ENCODE peak calls at places on chromosomes 12 and 14, in eight cellular contexts. W is AG09309; L is endothelial cell of umbilical vein; D is CD8-positive, alpha-beta T cell; R is A673; P is neural progenitor cell; O is left lung; I is lower lobe of right lung. E is an unnamed sample.
A peak's percentile ranks its signal among the peaks of the same experiment; 100 is the strongest.

GRCh38 chr14:64632056-64632455 is 72.2 kb upstream of the PLEKHG3 start:
- DNase-seq in D (no peak), I (no peak), R (no peak), L (no peak), O (no peak), P (no peak), W (no peak), E (no peak)

GRCh38 chr12:112122823-112123690 is 2.3 kb upstream of the TRAFD1 start:
- DNase-seq in P (no peak), R (peak; percentile 59), O (no peak), W (no peak), I (no peak), L (no peak), D (no peak), E (no peak)

GRCh38 chr12:54304187-54304810 is 3.5 kb upstream of the NFE2 start:
- DNase-seq in O (peak; percentile 93), L (no peak), W (peak; percentile 21), D (no peak), P (no peak), R (no peak), I (peak; percentile 94), E (no peak)

GRCh38 chr12:34603382-34604035 is 581.2 kb downstream of the ALG10 start:
- DNase-seq in L (no peak), I (no peak), P (no peak), W (no peak), D (no peak), R (no peak), O (no peak), E (no peak)

GRCh38 chr12:128903231-128903630 is 50.0 kb downstream of the GLT1D1 start:
- DNase-seq in W (no peak), P (peak; percentile 29), D (no peak), I (no peak), R (no peak), L (no peak), O (no peak), E (no peak)

GRCh38 chr14:65791551-65791981 is 379.0 kb downstream of the FUT8 start:
- DNase-seq in L (peak; percentile 34), R (peak; percentile 52), D (no peak), O (no peak), P (no peak), W (no peak), I (no peak), E (no peak)

GRCh38 chr12:71397433-71397954 is 42.1 kb upstream of the LGR5 start:
- DNase-seq in R (peak; percentile 69), P (no peak), O (no peak), D (no peak), I (no peak), W (peak; percentile 59), L (no peak), E (no peak)

GRCh38 chr12:12975322-12976077 is 23.5 kb upstream of the GPRC5D start:
- DNase-seq in D (no peak), L (peak; percentile 69), P (peak; percentile 54), I (no peak), R (peak; percentile 21), W (no peak), O (no peak), E (no peak)

DNA sequence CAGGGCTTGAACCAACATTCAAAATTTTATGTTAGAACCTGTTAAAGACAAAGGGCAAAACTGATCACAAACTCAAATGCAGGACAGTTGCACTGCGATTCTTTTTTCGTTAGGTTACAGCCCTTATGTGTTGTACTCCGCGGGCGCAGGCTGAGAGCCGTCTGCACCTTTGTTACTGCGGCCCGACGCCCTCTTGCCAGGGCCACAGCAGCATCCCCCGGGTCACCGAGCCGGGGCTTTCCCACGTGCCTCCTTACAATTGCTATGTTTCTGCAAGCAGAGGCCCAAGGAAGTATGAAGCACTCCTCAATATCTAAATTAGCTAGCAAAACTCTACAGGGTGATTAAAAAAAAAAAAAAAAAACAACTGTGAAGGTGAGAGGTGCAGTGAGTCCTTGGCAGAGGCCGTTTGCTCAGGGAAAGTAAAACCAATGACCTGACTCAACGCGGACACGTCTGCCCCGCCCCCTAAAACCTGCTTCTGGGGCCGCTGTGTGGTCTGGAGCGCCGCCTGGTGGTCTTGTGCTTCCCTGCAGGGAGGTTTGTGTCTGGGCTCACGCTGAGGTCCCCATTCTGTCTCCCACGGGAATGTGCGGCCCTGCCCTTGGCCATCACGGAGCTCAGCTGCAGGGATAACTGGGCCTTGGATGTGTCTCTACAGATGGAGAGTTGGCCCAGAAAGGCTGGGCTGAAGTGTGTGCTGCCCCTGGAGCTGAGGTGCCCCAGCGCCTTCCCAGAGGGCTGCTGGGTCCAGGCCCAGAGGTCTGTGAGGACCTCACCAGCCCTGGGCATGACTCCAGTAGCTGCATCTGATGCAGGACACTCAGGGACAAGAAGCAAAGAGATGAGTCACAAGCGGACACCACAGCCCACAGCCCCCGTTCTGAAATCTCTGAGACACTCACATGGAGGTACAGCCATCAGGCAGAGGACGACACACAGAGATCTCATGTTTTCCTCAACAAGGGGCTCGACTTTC is 418.5 kb downstream of the TMEM121 start:
- DNase-seq in W (no peak), I (peak; percentile 80), R (peak; percentile 81), P (no peak), D (peak; percentile 69), L (no peak), O (peak; percentile 61), E (no peak)
- TF ChIP-seq CTCF in W (peak; percentile 46), I (peak; percentile 77), R (peak; percentile 90), P (no peak), D (peak; percentile 88), L (no peak), O (peak; percentile 57), E (no peak)

GRCh38 chr12:18681818-18682217 is 56.0 kb downstream of the PLCZ1 start:
- DNase-seq in P (peak; percentile 82), L (no peak), O (no peak), D (no peak), I (no peak), R (no peak), W (no peak), E (no peak)

GRCh38 chr12:18676112-18676511 is 61.7 kb downstream of the PLCZ1 start:
- DNase-seq in L (no peak), I (no peak), D (no peak), P (no peak), W (no peak), O (no peak), R (no peak), E (no peak)

GRCh38 chr12:18677189-18677588 is 60.6 kb downstream of the PLCZ1 start:
- DNase-seq in R (no peak), W (no peak), O (no peak), D (no peak), P (no peak), I (no peak), L (no peak), E (no peak)
- H3K4me3 ChIP-seq in R (no peak overlapping the region), W (no peak overlapping the region), O (no peak overlapping the region), D (no peak overlapping the region), P (no peak overlapping the region), I (no peak overlapping the region), L (no peak overlapping the region), E (no peak overlapping the region)

GRCh38 chr14:59018978-59019377 is 169.5 kb upstream of the DAAM1 start:
- DNase-seq in O (no peak), W (no peak), L (no peak), R (peak; percentile 25), I (no peak), P (peak; percentile 33), D (no peak), E (no peak)
- TF ChIP-seq CTCF in O (no peak), W (peak; percentile 23), L (peak; percentile 11), R (peak; percentile 47), I (peak; percentile 10), P (peak; percentile 56), D (no peak), E (peak; percentile 56)

DNA sequence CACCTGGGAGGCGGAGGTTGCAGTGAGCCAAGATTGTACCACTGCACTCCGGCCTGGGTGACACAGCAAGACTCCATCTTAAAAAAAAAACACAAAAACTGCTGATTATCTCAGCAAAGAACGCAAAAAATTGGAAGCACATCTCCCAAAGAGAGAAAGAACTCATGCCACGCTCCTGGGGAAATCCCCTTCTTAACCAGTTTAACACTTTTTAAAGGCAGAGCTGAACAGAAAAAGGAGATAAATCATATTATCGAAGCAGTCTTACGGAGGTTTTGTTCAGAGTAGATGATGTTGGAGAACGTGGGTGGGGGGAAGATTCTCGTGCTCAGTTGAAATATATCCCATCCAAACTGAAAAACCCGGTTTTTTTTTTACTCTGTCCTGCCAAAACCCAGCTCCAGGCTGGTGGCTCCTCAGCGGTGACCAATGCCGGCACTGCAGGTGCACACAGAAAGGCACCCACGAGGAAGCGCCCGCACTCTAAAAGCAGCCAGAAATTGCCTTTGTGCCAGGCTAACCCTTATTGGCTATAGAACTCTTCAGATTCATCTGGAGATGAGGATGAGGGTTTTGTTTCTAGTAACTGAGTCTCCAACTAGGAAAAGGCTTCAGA is 100.2 kb upstream of the PARP11 start:
- DNase-seq in D (no peak), W (no peak), O (no peak), I (no peak), P (no peak), L (no peak), R (no peak), E (no peak)
- H3K4me3 ChIP-seq in D (peak overlapping the region; percentile 4), W (no peak overlapping the region), O (no peak overlapping the region), I (no peak overlapping the region), P (no peak overlapping the region), L (no peak overlapping the region), R (no peak overlapping the region), E (no peak overlapping the region)

DNA sequence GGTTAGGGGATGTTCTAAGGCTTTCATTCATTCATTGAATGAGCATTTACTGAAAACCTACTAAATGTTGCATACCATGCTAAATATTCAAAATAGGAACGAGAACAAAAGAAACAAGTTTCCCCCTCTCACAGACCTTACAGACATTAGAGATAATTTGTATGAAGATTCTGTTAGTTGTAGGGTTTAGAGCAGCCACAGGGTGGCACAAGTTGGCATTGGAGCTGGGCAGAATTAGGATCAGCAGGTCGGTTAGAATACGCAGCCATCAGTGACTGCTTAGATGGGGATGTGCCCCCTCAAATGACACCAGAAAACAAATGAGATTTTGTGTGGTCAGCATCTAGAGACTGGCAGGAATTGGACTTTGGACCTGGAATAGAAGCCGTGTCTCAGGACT is 166.3 kb upstream of the DAAM1 start:
- DNase-seq in O (no peak), P (no peak), R (peak; percentile 25), L (no peak), W (no peak), D (no peak), I (no peak), E (no peak)
- TF ChIP-seq CTCF in O (no peak), P (peak; percentile 38), R (peak; percentile 51), L (no peak), W (no peak), D (no peak), I (no peak), E (peak; percentile 39)

DNA sequence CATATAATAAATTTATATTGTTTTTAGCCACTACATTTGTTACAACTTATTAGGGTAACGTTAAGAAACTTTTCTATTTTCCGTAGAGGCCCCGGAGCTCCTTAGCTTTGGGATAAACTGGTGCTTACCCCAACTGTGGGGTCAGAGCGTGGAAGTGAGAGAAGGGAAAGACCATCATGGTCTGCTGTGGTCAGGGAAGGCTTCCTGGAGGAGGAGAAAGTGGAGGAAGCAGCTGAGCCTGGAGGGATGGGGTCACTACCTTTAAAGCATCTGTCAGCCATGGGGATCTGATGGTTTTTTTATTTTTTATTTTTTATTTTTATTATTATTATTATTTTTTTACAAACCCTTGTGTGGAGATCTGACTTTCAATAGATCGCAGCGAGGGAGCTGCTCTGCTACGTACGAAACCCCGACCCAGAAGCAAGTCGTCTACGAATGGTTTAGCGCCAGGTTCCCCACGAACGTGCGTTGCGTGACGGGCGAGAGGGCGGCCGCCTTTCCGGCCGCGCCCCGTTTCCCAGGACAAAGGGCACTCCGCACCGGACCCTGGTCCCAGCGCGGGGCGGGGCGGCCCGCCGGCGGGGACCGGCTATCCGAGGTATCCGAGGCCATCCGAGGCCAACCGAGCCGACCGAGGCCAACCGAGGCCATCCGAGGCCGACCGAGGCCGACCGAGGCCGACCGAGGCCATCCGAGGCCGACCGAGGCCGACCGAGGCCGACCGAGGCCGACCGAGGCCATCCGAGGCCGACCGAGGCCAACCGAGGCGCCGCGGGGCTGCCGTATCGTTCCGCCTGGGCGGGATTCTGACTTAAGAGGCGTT is 1101.2 kb upstream of the TMEM132C start:
- DNase-seq in R (peak; percentile 48), O (peak; percentile 81), L (no peak), D (peak; percentile 81), I (peak; percentile 88), W (peak; percentile 73), P (peak; percentile 97), E (peak; percentile 54)
- H3K4me3 ChIP-seq in R (no peak overlapping the region), O (peak overlapping the region; percentile 39), L (no peak overlapping the region), D (peak overlapping the region; percentile 47), I (peak overlapping the region; percentile 55), W (peak overlapping the region; percentile 40), P (peak overlapping the region; percentile 36), E (peak overlapping the region; percentile 54)